ENCODE peak calls at places on chromosomes 3 and 15, in nine cellular contexts. S is lower lobe of right lung, R is K562, Q is HL-60, T is foreskin fibroblast, V is mammary epithelial cell, Z is A549, P is cardiac muscle cell, A is uterus. Y is an unnamed sample.

GRCh38 chr15:60583946-60584345 is 105.0 kb upstream of the ICE2 start:
- DNase-seq in R (no peak), P (no peak), Q (no peak), A (no peak), V (peak), Z (no peak), S (no peak), T (no peak), Y (no peak)

GRCh38 chr15:58083526-58083925 is 18.0 kb upstream of the ALDH1A2 start:
- DNase-seq in Z (no peak), T (no peak), V (no peak), A (no peak), S (no peak), R (no peak), P (no peak), Q (no peak), Y (no peak)

GRCh38 chr3:121817753-121818152 is 17.1 kb downstream of the IQCB1 start:
- DNase-seq in A (no peak), R (no peak), T (no peak), S (no peak), V (no peak), P (no peak), Z (no peak), Q (peak), Y (no peak)

GRCh38 chr3:62577153-62577552 is 203.8 kb upstream of the FEZF2 start:
- DNase-seq in Z (no peak), A (no peak), T (no peak), R (no peak), S (no peak), P (no peak), V (no peak), Q (no peak), Y (no peak)

GRCh38 chr3:194086251-194087075 is 49.5 kb upstream of the HES1 start:
- DNase-seq in A (no peak), Q (no peak), S (no peak), Z (no peak), P (no peak), V (no peak), R (no peak), T (no peak), Y (no peak)

GRCh38 chr15:60370105-60370803 is 27.5 kb downstream of the ANXA2 start:
- DNase-seq in T (no peak), Z (no peak), V (no peak), A (peak), S (no peak), Q (no peak), R (no peak), P (no peak), Y (no peak)

GRCh38 chr3:172094621-172095557 is 55.5 kb downstream of the FNDC3B start:
- DNase-seq in Z (no peak), A (no peak), R (no peak), T (no peak), Q (no peak), P (no peak), V (no peak), S (no peak), Y (no peak)

GRCh38 chr3:10518506-10519150 is 13.2 kb upstream of the ATP2B2 start:
- DNase-seq in Q (no peak), T (no peak), A (peak), R (no peak), S (no peak), V (no peak), P (peak), Z (no peak), Y (no peak)

GRCh38 chr3:30004481-30004880 is 601.9 kb upstream of the TGFBR2 start:
- DNase-seq in Z (no peak), P (no peak), S (no peak), Q (no peak), A (no peak), V (no peak), T (no peak), R (no peak), Y (no peak)

GRCh38 chr15:41292521-41292920 is 39.9 kb downstream of the OIP5 start:
- DNase-seq in Z (no peak), A (no peak), T (no peak), S (no peak), R (no peak), P (no peak), Q (no peak), V (no peak), Y (no peak)

GRCh38 chr3:26246901-26247300 is 375.7 kb upstream of the LRRC3B start:
- DNase-seq in A (no peak), R (no peak), S (no peak), V (no peak), P (no peak), T (no peak), Q (no peak), Z (no peak), Y (no peak)

GRCh38 chr3:184874709-184875644 is 63.0 kb downstream of the VPS8 start:
- DNase-seq in P (peak), V (peak), Z (peak), A (no peak), S (no peak), T (peak), R (peak), Q (peak), Y (no peak)

GRCh38 chr3:180073561-180073960 is 36.8 kb upstream of the PEX5L start:
- DNase-seq in Z (no peak), P (no peak), A (no peak), R (no peak), Q (no peak), V (peak), S (no peak), T (no peak), Y (no peak)

GRCh38 chr15:51382787-51383186 is 41.3 kb downstream of the GLDN start:
- DNase-seq in A (no peak), P (peak), R (peak), Z (peak), S (no peak), Q (peak), T (peak), V (peak), Y (no peak)

GRCh38 chr3:145243875-145244274 is 917.1 kb downstream of the PLOD2 start:
- DNase-seq in A (no peak), R (no peak), P (no peak), Z (no peak), V (peak), S (no peak), T (peak), Q (no peak), Y (no peak)

GRCh38 chr15:68055224-68055705 is 1.1 kb downstream of the PIAS1 start:
- DNase-seq in A (no peak), Z (no peak), T (peak), P (peak), S (no peak), R (no peak), V (peak), Q (peak), Y (peak)

GRCh38 chr15:63088532-63089245 is 33.0 kb upstream of the LACTB start:
- DNase-seq in V (no peak), A (no peak), T (no peak), R (no peak), S (no peak), P (no peak), Q (no peak), Z (no peak), Y (no peak)

GRCh38 chr3:168974628-168975403 is 688.7 kb downstream of the MECOM start:
- DNase-seq in Q (no peak), V (no peak), T (no peak), R (no peak), Z (no peak), P (no peak), A (no peak), S (no peak), Y (no peak)

GRCh38 chr3:99638244-99638948 is at the start of gene COL8A1:
- DNase-seq in P (peak), Q (no peak), Z (no peak), S (peak), V (peak), A (peak), R (no peak), T (peak), Y (peak)

GRCh38 chr15:63501256-63502089 is 2.9 kb upstream of the USP3 start:
- DNase-seq in S (peak), P (peak), T (peak), V (peak), A (peak), Q (no peak), Z (peak), R (no peak), Y (peak)

GRCh38 chr15:22980189-22981136 is at the start of gene CYFIP1:
- DNase-seq in T (peak), Z (peak), R (peak), V (peak), A (peak), P (peak), S (peak), Q (peak), Y (peak)

GRCh38 chr3:197406266-197406665 is 107.9 kb upstream of the DLG1 start:
- DNase-seq in Q (no peak), P (no peak), R (no peak), S (peak), V (no peak), A (peak), Z (no peak), T (no peak), Y (no peak)

GRCh38 chr3:131917006-131917405 is 117.8 kb downstream of the CPNE4 start:
- DNase-seq in V (peak), A (no peak), R (no peak), Z (no peak), S (no peak), Q (no peak), T (no peak), P (no peak), Y (no peak)

GRCh38 chr15:65051266-65051665 is 6.1 kb downstream of the SLC51B start:
- DNase-seq in S (no peak), P (no peak), R (no peak), Q (no peak), A (no peak), T (no peak), Z (no peak), V (no peak), Y (no peak)

GRCh38 chr3:14329116-14329830 is 73.1 kb upstream of the SLC6A6 start:
- DNase-seq in S (peak), Q (peak), R (no peak), A (no peak), T (peak), P (no peak), V (peak), Z (no peak), Y (no peak)

GRCh38 chr15:68814596-68814995 is 6.1 kb downstream of the ANP32A start:
- DNase-seq in Z (no peak), R (no peak), Q (no peak), S (no peak), V (no peak), T (no peak), P (no peak), A (no peak), Y (no peak)

GRCh38 chr3:107982165-107982564 is 108.7 kb downstream of the CD47 start:
- DNase-seq in T (no peak), Z (no peak), A (no peak), S (no peak), V (no peak), R (no peak), P (no peak), Q (no peak), Y (no peak)
- TF ChIP-seq CTCF in T (no peak), Z (no peak), A (no peak), S (no peak), V (no peak), R (no peak), P (no peak), Q (no peak), Y (no peak)

GRCh38 chr3:12983326-12983725 is 89.9 kb downstream of the IQSEC1 start:
- DNase-seq in S (no peak), V (no peak), Q (no peak), T (no peak), A (no peak), R (no peak), Z (no peak), P (no peak), Y (no peak)

GRCh38 chr3:12986031-12986430 is 87.2 kb downstream of the IQSEC1 start:
- DNase-seq in T (no peak), R (no peak), S (no peak), V (no peak), Q (no peak), A (no peak), P (no peak), Z (no peak), Y (no peak)

GRCh38 chr3:12985148-12985547 is 88.1 kb downstream of the IQSEC1 start:
- DNase-seq in V (no peak), P (no peak), T (no peak), Q (no peak), S (no peak), R (no peak), A (no peak), Z (no peak), Y (no peak)

GRCh38 chr3:12982619-12983101 is 90.6 kb downstream of the IQSEC1 start:
- DNase-seq in T (no peak), R (no peak), A (no peak), Q (no peak), Z (no peak), P (no peak), V (no peak), S (no peak), Y (no peak)

GRCh38 chr3:12984023-12984823 is 89.0 kb downstream of the IQSEC1 start:
- DNase-seq in Q (peak), R (peak), S (no peak), A (peak), Z (peak), P (peak), V (peak), T (peak), Y (no peak)
- H3K4me3 ChIP-seq in Q (no peak), R (no peak), S (no peak), A (no peak), Z (no peak), P (no peak), V (no peak), T (no peak), Y (no peak)

DNA sequence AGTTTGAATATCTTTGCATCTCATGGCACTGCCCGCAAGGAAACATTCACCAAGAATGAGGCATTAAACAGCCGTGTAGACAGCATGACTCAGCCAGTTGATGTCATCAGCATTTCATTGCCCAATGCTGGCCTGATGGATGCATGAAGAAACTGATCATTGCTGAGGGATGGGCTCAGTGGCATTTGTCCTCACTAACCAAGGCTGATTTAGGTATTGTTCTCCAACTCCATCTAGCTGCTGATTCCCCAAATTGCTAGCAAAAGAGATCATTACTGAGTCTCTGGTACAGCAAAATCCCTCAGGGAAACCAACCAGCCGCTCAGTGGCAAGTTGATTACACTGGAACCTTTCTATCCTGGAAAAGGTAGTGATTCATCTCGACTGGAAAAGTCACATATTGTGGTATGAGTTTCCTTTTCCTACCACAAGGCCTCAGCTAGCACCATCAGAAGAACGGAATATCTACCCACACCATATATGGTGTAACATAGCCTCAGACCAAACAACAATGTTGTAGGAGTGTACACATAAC is 186.5 kb upstream of the GAP43 start:
- DNase-seq in S (no peak), Q (no peak), R (no peak), A (no peak), P (no peak), V (peak), Z (peak), T (peak), Y (no peak)
- TF ChIP-seq CTCF in S (no peak), Q (no peak), R (no peak), A (no peak), P (peak), V (peak), Z (peak), T (peak), Y (no peak)

GRCh38 chr3:170003881-170004356 is 33.9 kb upstream of the GPR160 start:
- DNase-seq in Z (no peak), V (no peak), P (no peak), S (no peak), A (no peak), Q (no peak), T (no peak), R (no peak), Y (no peak)

GRCh38 chr3:169999433-169999832 is 32.8 kb downstream of the SEC62 start:
- DNase-seq in Q (no peak), Z (no peak), T (no peak), P (no peak), A (no peak), R (no peak), V (no peak), S (no peak), Y (no peak)

GRCh38 chr3:170002231-170002630 is 35.6 kb upstream of the GPR160 start:
- DNase-seq in P (no peak), A (no peak), S (no peak), V (no peak), Z (no peak), Q (no peak), T (no peak), R (no peak), Y (no peak)

GRCh38 chr3:170000051-170000450 is 33.4 kb downstream of the SEC62 start:
- DNase-seq in V (no peak), A (no peak), R (no peak), T (no peak), Z (no peak), S (no peak), P (no peak), Q (no peak), Y (no peak)

GRCh38 chr3:170002829-170003228 is 35.0 kb upstream of the GPR160 start:
- DNase-seq in V (no peak), T (no peak), A (no peak), Z (no peak), Q (peak), S (no peak), P (no peak), R (no peak), Y (no peak)
- H3K4me3 ChIP-seq in V (no peak), T (no peak), A (no peak), Z (no peak), Q (no peak), S (peak), P (no peak), R (no peak), Y (peak)

GRCh38 chr3:28915711-28916481 is 365.0 kb upstream of the RBMS3 start:
- DNase-seq in S (peak), V (peak), P (peak), Q (peak), T (peak), A (no peak), Z (peak), R (no peak), Y (no peak)
- TF ChIP-seq CTCF in S (no peak), V (peak), P (no peak), Q (no peak), T (peak), A (no peak), Z (peak), R (no peak), Y (no peak)

DNA sequence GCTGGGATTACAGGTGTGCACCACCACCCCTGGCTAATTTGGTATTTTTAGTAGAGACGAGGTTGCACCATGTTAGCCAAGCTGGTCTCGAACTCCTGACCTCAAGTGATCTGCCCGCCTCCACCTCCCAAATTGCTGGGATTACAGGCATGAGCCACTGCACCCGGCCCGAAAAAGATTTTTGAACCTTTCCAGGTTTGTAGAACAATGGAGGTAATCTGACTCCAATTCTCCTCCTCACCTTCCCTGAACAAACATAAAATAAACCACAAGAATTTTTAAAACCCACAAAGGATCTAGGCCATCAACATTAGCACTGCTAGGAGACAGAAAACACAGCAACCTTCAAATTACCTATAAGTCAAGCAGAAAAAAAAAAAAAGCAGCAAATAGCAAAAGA is 32.3 kb downstream of the TFDP2 start:
- DNase-seq in Q (no peak), S (no peak), V (peak), P (no peak), Z (no peak), A (no peak), R (no peak), T (no peak), Y (no peak)
- H3K4me3 ChIP-seq in Q (no peak), S (no peak), V (no peak), P (no peak), Z (no peak), A (no peak), R (no peak), T (no peak), Y (no peak)

GRCh38 chr3:46208167-46208704 is at the start of gene CCR1:
- DNase-seq in R (no peak), Z (no peak), V (peak), T (peak), S (peak), A (no peak), P (peak), Q (peak), Y (no peak)
- TF ChIP-seq CTCF in R (peak), Z (peak), V (peak), T (peak), S (peak), A (no peak), P (peak), Q (peak), Y (peak)

Y was measured in right atrium auricular region.